ENCODE peak calls at places on chromosomes 5 and 9, in six cellular contexts. H, N, U, K, E and A are unnamed samples.

GRCh38 chr9:107705521-107705920 is 216.0 kb upstream of the KLF4 start:
- DNase-seq in H (no peak), N (no peak), U (no peak), K (no peak), E (no peak), A (no peak)

GRCh38 chr9:137227057-137227852 is at the start of gene RNF224:
- DNase-seq in H (peak; percentile 68), N (peak; percentile 36), U (peak; percentile 87), K (peak; percentile 83), E (peak; percentile 58), A (peak; percentile 75)

GRCh38 chr9:114989600-114990410 is 59.4 kb upstream of the TNFSF8 start:
- DNase-seq in H (no peak), N (no peak), U (no peak), K (peak; percentile 20), E (no peak), A (peak; percentile 11)

GRCh38 chr5:132557425-132557805 is 638 bp downstream of the RAD50 start:
- DNase-seq in H (no peak), N (no peak), U (no peak), K (peak; percentile 10), E (peak; percentile 14), A (no peak)

GRCh38 chr9:94780516-94780950 is 54.0 kb downstream of the AOPEP start:
- DNase-seq in H (no peak), N (no peak), U (no peak), K (no peak), E (no peak), A (no peak)

GRCh38 chr9:116987902-116988301 is 300.8 kb downstream of the TRIM32 start:
- DNase-seq in H (no peak), N (no peak), U (no peak), K (no peak), E (no peak), A (no peak)

GRCh38 chr5:114665551-114665950 is 303.7 kb downstream of the KCNN2 start:
- DNase-seq in H (no peak), N (no peak), U (no peak), K (no peak), E (no peak), A (no peak)

GRCh38 chr5:1262381-1262780 is 32.5 kb downstream of the TERT start:
- DNase-seq in H (no peak), N (no peak), U (no peak), K (no peak), E (no peak), A (no peak)

GRCh38 chr9:69141851-69142250 is 32.2 kb upstream of the TJP2 start:
- DNase-seq in H (no peak), N (no peak), U (no peak), K (no peak), E (no peak), A (no peak)

GRCh38 chr5:1824109-1824821 is 23.1 kb downstream of the NDUFS6 start:
- DNase-seq in H (no peak), N (no peak), U (no peak), K (no peak), E (no peak), A (no peak)

GRCh38 chr5:5782402-5782801 is 359.9 kb downstream of the ICE1 start:
- DNase-seq in H (no peak), N (no peak), U (no peak), K (no peak), E (no peak), A (no peak)

GRCh38 chr9:126661521-126662251 is 48.0 kb downstream of the LMX1B start:
- DNase-seq in H (no peak), N (no peak), U (no peak), K (no peak), E (no peak), A (no peak)